ENCODE peak calls at places on chromosome 7, in seven cellular contexts. One of them, this sample, is unnamed.

GRCh38 chr7:117083648-117084047 is 130.3 kb downstream of the ST7 start:
- DNase-seq in heart left ventricle: no peak
- DNase-seq in HCT116: no peak
- DNase-seq in A549: no peak
- DNase-seq in HepG2: no peak
- DNase-seq in body of pancreas: peak
- DNase-seq in IMR-90: no peak
- DNase-seq in this sample: no peak

GRCh38 chr7:29277436-29278215 is 83.1 kb downstream of the CHN2 start:
- DNase-seq in heart left ventricle: no peak
- DNase-seq in HCT116: no peak
- DNase-seq in A549: no peak
- DNase-seq in HepG2: peak
- DNase-seq in body of pancreas: peak
- DNase-seq in IMR-90: no peak
- DNase-seq in this sample: no peak

GRCh38 chr7:154566877-154567276 is 436.0 kb downstream of the PAXIP1 start:
- DNase-seq in heart left ventricle: no peak
- DNase-seq in HCT116: no peak
- DNase-seq in A549: no peak
- DNase-seq in HepG2: no peak
- DNase-seq in body of pancreas: no peak
- DNase-seq in IMR-90: no peak
- DNase-seq in this sample: no peak

GRCh38 chr7:99098824-99099498 is 44.9 kb downstream of the SMURF1 start:
- DNase-seq in heart left ventricle: no peak
- DNase-seq in HCT116: peak
- DNase-seq in A549: peak
- DNase-seq in HepG2: peak
- DNase-seq in body of pancreas: no peak
- DNase-seq in IMR-90: no peak
- DNase-seq in this sample: no peak

GRCh38 chr7:41046221-41046761 is 656.6 kb downstream of the INHBA start:
- DNase-seq in heart left ventricle: peak
- DNase-seq in HCT116: no peak
- DNase-seq in A549: no peak
- DNase-seq in HepG2: no peak
- DNase-seq in body of pancreas: no peak
- DNase-seq in IMR-90: peak
- DNase-seq in this sample: no peak

GRCh38 chr7:127943541-127944521 is 87.4 kb downstream of the LRRC4 start:
- DNase-seq in heart left ventricle: peak
- DNase-seq in HCT116: no peak
- DNase-seq in A549: no peak
- DNase-seq in HepG2: no peak
- DNase-seq in body of pancreas: no peak
- DNase-seq in IMR-90: peak
- DNase-seq in this sample: no peak

GRCh38 chr7:98992076-98992475 is 113.7 kb downstream of the TRRAP start:
- DNase-seq in heart left ventricle: peak
- DNase-seq in HCT116: no peak
- DNase-seq in A549: no peak
- DNase-seq in HepG2: no peak
- DNase-seq in body of pancreas: no peak
- DNase-seq in IMR-90: no peak
- DNase-seq in this sample: no peak

GRCh38 chr7:47451851-47452205 is 130.1 kb downstream of the TNS3 start:
- DNase-seq in heart left ventricle: no peak
- DNase-seq in HCT116: no peak
- DNase-seq in A549: no peak
- DNase-seq in HepG2: no peak
- DNase-seq in body of pancreas: no peak
- DNase-seq in IMR-90: peak
- DNase-seq in this sample: no peak

GRCh38 chr7:32947420-32947983 is 9.7 kb upstream of the FKBP9 start:
- DNase-seq in heart left ventricle: no peak
- DNase-seq in HCT116: no peak
- DNase-seq in A549: no peak
- DNase-seq in HepG2: no peak
- DNase-seq in body of pancreas: no peak
- DNase-seq in IMR-90: no peak
- DNase-seq in this sample: no peak

GRCh38 chr7:73533742-73534141 is 11.6 kb upstream of the BAZ1B start:
- DNase-seq in heart left ventricle: no peak
- DNase-seq in HCT116: no peak
- DNase-seq in A549: no peak
- DNase-seq in HepG2: no peak
- DNase-seq in body of pancreas: no peak
- DNase-seq in IMR-90: no peak
- DNase-seq in this sample: no peak

GRCh38 chr7:46058424-46058823 is 137.4 kb upstream of the IGFBP3 start:
- DNase-seq in heart left ventricle: no peak
- DNase-seq in HCT116: no peak
- DNase-seq in A549: no peak
- DNase-seq in HepG2: no peak
- DNase-seq in body of pancreas: no peak
- DNase-seq in IMR-90: peak
- DNase-seq in this sample: no peak

GRCh38 chr7:92246363-92247101 is 758 bp downstream of the ANKIB1 start:
- DNase-seq in heart left ventricle: peak
- DNase-seq in HCT116: no peak
- DNase-seq in A549: peak
- DNase-seq in HepG2: no peak
- DNase-seq in body of pancreas: no peak
- DNase-seq in IMR-90: peak
- DNase-seq in this sample: peak

GRCh38 chr7:107044347-107045194 is at the start of gene PRKAR2B:
- DNase-seq in heart left ventricle: peak
- DNase-seq in HCT116: peak
- DNase-seq in A549: peak
- DNase-seq in HepG2: peak
- DNase-seq in body of pancreas: peak
- DNase-seq in IMR-90: peak
- DNase-seq in this sample: peak

GRCh38 chr7:158027646-158028045 is 560.0 kb downstream of the PTPRN2 start:
- DNase-seq in heart left ventricle: no peak
- DNase-seq in HCT116: no peak
- DNase-seq in A549: no peak
- DNase-seq in HepG2: no peak
- DNase-seq in body of pancreas: no peak
- DNase-seq in IMR-90: no peak
- DNase-seq in this sample: no peak

GRCh38 chr7:80150621-80151273 is 16.1 kb downstream of the GNAI1 start:
- DNase-seq in heart left ventricle: no peak
- DNase-seq in HCT116: no peak
- DNase-seq in A549: no peak
- DNase-seq in HepG2: no peak
- DNase-seq in body of pancreas: no peak
- DNase-seq in IMR-90: peak
- DNase-seq in this sample: no peak

GRCh38 chr7:149216402-149216801 is 21.1 kb downstream of the ZNF282 start:
- DNase-seq in heart left ventricle: no peak
- DNase-seq in HCT116: no peak
- DNase-seq in A549: no peak
- DNase-seq in HepG2: no peak
- DNase-seq in body of pancreas: no peak
- DNase-seq in IMR-90: no peak
- DNase-seq in this sample: no peak
- TF ChIP-seq POLR2A in heart left ventricle: no peak
- TF ChIP-seq POLR2A in HCT116: no peak
- TF ChIP-seq POLR2A in A549: no peak
- TF ChIP-seq POLR2A in HepG2: no peak
- TF ChIP-seq POLR2A in body of pancreas: no peak
- TF ChIP-seq POLR2A in IMR-90: no peak
- TF ChIP-seq POLR2A in this sample: no peak

GRCh38 chr7:25583655-25584054 is 355.4 kb upstream of the NPVF start:
- DNase-seq in heart left ventricle: no peak
- DNase-seq in HCT116: no peak
- DNase-seq in A549: no peak
- DNase-seq in HepG2: no peak
- DNase-seq in body of pancreas: no peak
- DNase-seq in IMR-90: no peak
- DNase-seq in this sample: no peak
- H3K27ac ChIP-seq in heart left ventricle: no peak
- H3K27ac ChIP-seq in HCT116: no peak
- H3K27ac ChIP-seq in A549: no peak
- H3K27ac ChIP-seq in HepG2: no peak
- H3K27ac ChIP-seq in body of pancreas: no peak
- H3K27ac ChIP-seq in IMR-90: no peak
- H3K27ac ChIP-seq in this sample: no peak

DNA sequence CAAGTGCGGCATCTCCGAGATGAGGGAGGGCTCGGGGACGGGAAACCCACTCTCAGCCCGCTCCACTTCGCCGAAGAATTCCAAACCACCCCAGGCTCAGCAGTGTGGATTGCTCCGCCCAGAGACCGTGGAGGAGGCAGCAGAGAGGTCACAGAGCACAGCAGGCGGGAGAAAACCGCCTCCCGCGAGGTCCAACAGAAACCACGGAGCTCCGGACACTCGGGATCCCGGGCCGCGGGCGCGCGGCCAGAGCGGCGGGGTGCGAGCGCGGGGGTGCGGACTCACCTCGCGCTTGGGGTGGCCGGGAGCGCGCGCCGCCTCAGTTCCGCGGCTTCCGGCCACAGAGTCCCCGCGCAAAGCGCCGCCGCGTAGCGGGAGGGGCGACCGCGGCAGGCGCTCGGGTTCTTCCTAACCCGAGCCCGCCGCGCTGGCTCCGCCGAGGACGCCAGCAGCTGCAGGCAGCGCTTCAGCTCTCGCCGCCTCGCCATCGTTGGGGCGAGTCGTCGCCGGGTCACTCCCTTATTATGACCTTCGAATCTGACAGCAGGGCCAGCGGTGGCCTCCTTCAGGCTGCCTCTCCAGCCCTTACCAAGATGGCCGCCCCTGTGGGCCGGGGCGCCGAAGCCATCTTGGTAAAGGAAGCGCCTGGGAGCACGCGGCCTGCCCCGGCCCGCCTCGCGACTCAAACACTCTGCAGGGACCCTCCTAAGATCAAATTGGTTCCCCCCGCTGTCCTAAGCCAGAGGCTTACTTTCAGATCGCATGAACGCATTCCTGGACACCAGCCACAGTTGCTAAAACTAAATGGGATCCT is at the start of gene NAPEPLD:
- DNase-seq in heart left ventricle: peak
- DNase-seq in HCT116: peak
- DNase-seq in A549: peak
- DNase-seq in HepG2: peak
- DNase-seq in body of pancreas: peak
- DNase-seq in IMR-90: peak
- DNase-seq in this sample: peak
- TF ChIP-seq POLR2A in heart left ventricle: peak
- TF ChIP-seq POLR2A in HCT116: peak
- TF ChIP-seq POLR2A in A549: peak
- TF ChIP-seq POLR2A in HepG2: peak
- TF ChIP-seq POLR2A in body of pancreas: peak
- TF ChIP-seq POLR2A in IMR-90: peak
- TF ChIP-seq POLR2A in this sample: peak

DNA sequence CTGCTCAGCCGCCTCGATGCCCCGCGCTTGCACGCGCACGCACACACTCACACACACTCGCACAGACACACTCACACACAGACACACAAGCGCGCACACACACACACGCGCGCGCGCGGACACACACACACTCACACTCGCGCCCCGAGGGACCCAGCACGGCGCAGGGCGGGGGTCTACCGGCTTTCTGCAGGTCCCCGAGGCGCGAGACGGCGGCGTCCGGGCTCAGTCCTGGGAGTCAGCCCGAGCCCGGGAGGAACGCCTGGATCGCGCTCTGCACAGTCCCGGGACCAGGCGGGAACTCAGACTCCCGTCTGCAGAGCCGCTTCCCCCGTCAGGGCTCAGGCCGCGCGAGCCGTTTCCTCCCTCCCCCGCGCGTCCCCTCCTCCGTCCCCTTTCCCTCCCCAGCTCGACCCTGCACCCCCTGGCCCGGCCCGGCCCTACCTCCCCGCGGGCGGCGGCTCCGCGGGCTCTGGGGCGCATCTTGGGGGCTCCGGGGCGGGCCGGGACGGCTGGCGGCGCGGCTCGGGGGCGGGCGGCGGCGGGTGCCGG is 477 bp downstream of the DENND2A start:
- DNase-seq in heart left ventricle: peak
- DNase-seq in HCT116: no peak
- DNase-seq in A549: peak
- DNase-seq in HepG2: no peak
- DNase-seq in body of pancreas: no peak
- DNase-seq in IMR-90: peak
- DNase-seq in this sample: peak
- H3K27ac ChIP-seq in heart left ventricle: peak
- H3K27ac ChIP-seq in HCT116: no peak
- H3K27ac ChIP-seq in A549: peak
- H3K27ac ChIP-seq in HepG2: no peak
- H3K27ac ChIP-seq in body of pancreas: no peak
- H3K27ac ChIP-seq in IMR-90: peak
- H3K27ac ChIP-seq in this sample: no peak

GRCh38 chr7:100676501-100677306 is 3.2 kb downstream of the GNB2 start:
- DNase-seq in heart left ventricle: no peak
- DNase-seq in HCT116: no peak
- DNase-seq in A549: no peak
- DNase-seq in HepG2: no peak
- DNase-seq in body of pancreas: no peak
- DNase-seq in IMR-90: no peak
- DNase-seq in this sample: no peak
- TF ChIP-seq POLR2A in heart left ventricle: no peak
- TF ChIP-seq POLR2A in HCT116: no peak
- TF ChIP-seq POLR2A in A549: no peak
- TF ChIP-seq POLR2A in HepG2: peak
- TF ChIP-seq POLR2A in body of pancreas: no peak
- TF ChIP-seq POLR2A in IMR-90: no peak
- TF ChIP-seq POLR2A in this sample: no peak

GRCh38 chr7:134778941-134779740 is at the start of gene CALD1:
- DNase-seq in heart left ventricle: peak
- DNase-seq in HCT116: peak
- DNase-seq in A549: peak
- DNase-seq in HepG2: peak
- DNase-seq in body of pancreas: peak
- DNase-seq in IMR-90: peak
- DNase-seq in this sample: peak
- H3K27ac ChIP-seq in heart left ventricle: peak
- H3K27ac ChIP-seq in HCT116: no peak
- H3K27ac ChIP-seq in A549: peak
- H3K27ac ChIP-seq in HepG2: no peak
- H3K27ac ChIP-seq in body of pancreas: peak
- H3K27ac ChIP-seq in IMR-90: peak
- H3K27ac ChIP-seq in this sample: peak

This sample was measured in thyroid gland.